ENCODE peak calls at places on chromosomes 1 and 21, in seven cellular contexts. T is thoracic aorta, Z is pancreas, U is left ventricle myocardium inferior, X is stomach, W is astrocyte, J is endodermal cell. N is an unnamed sample. For H3K4me1 and H3K9me3, the result is how much of the 10 kb centered on the place peaks cover.

GRCh38 chr1:217274416-217274815 is 356.5 kb downstream of the GPATCH2 start:
- DNase-seq in T (no peak), Z (no peak), U (no peak), X (no peak), W (no peak), J (no peak), N (no peak)

GRCh38 chr1:55153031-55153430 is 62.1 kb downstream of the USP24 start:
- DNase-seq in T (no peak), Z (no peak), U (no peak), X (no peak), W (no peak), J (no peak), N (no peak)

GRCh38 chr1:206606867-206607266 is 5.4 kb downstream of the EIF2D start:
- DNase-seq in T (no peak), Z (no peak), U (no peak), X (no peak), W (peak), J (peak), N (no peak)

GRCh38 chr21:37496972-37497371 is 130.4 kb downstream of the DYRK1A start:
- DNase-seq in T (no peak), Z (no peak), U (no peak), X (no peak), W (no peak), J (no peak), N (no peak)

GRCh38 chr21:25701529-25701928 is 33.2 kb downstream of the ATP5PF start:
- DNase-seq in T (no peak), Z (no peak), U (no peak), X (no peak), W (no peak), J (no peak), N (no peak)

GRCh38 chr1:111660204-111661150 is 40.9 kb downstream of the RAP1A start:
- DNase-seq in T (no peak), Z (no peak), U (no peak), X (no peak), W (no peak), J (no peak), N (no peak)

GRCh38 chr1:43340559-43340958 is 2.9 kb downstream of the MPL start:
- DNase-seq in T (no peak), Z (no peak), U (no peak), X (no peak), W (no peak), J (no peak), N (no peak)

GRCh38 chr1:227918736-227919135 is 29.0 kb downstream of the WNT9A start:
- DNase-seq in T (no peak), Z (no peak), U (no peak), X (no peak), W (no peak), J (no peak), N (peak)

GRCh38 chr1:209791920-209792319 is 7.6 kb upstream of the C1orf74 start:
- DNase-seq in T (no peak), Z (no peak), U (no peak), X (peak), W (no peak), J (no peak), N (no peak)

DNA sequence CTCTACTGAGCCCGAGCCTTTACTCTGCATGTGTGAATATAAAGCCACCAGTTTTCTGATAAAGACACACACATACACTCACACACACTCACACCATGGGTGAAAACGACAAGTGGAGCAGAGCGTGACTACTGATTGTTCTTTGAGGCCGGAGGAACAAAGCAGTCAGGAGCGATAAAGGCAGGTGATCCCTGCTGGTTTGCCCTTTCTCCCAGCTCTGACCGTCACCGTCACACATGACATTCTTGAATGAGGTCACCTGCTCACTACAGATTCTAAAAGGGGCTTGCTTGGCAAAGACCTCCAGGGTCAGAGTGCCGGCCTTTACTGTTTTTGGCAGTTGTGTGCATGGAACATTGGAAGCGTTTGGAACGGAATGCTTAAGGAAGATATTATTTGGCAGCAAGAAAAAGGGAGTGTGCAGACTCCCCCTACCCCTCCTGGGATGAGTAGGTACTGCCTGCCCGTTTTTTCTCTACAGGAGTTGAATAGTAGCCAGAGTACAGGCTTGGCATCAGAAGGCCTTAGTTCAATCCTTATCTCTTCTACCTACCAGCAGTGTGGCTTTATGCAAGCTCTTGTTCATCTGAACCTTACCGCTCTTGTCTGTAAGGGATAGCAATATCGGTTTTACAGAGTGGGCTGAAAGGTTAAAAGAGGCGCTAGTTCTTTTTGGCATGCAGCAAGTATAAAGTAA is 79.7 kb downstream of the PBX1 start:
- DNase-seq in T (no peak), Z (no peak), U (no peak), X (peak), W (no peak), J (peak), N (no peak)
- H3K4me1 ChIP-seq in T (under half), Z (half or more), U (half or more), X (half or more), W (under half), J (under half), N (under half)

DNA sequence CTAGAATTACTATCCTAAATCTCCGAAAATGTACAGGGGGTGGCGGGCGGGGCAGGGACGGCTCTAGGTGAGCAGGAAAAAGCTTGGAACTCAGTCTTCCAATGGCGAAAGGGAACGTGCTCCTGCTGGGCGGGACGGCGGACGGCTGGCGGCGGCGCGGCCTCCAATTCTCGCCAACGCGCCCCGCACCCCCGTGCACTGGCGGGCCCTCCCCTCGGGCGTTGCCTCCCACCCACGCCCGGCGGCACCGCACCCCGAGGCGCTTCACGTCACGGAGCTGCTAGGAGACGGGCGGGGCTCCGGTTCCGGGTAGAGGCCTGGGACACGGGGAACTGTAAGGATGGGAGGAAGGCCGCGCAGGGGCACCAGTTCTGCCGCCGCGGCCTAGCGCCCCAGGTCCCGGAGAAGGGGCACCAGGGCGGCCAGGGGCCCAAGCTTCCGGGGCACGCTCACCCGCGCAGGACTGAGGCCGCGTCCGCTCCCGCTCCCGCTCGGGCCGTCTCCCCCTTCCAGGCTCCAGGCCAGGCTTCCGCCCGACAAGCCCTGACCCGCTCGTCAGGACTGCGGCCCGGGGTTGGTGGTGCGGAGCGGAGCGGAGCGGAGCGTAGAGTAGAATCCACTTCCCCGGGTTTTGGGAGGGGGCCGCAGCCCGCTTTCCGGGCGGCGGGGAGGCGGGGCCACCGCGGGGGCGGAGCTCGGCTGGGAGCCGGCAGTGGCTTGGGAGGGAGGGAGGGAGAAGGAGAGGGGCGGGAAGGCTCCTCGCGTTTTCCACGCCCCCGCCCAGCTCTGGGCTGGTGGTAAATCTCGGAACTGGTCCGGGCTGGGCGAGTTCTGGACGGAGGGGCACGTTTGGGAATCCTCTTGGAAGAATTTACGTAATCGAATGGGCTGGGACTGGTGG is at the start of gene DDX59:
- DNase-seq in T (peak), Z (peak), U (peak), X (peak), W (peak), J (peak), N (peak)
- TF ChIP-seq CTCF in T (no peak), Z (no peak), U (no peak), X (no peak), W (no peak), J (no peak), N (no peak)

DNA sequence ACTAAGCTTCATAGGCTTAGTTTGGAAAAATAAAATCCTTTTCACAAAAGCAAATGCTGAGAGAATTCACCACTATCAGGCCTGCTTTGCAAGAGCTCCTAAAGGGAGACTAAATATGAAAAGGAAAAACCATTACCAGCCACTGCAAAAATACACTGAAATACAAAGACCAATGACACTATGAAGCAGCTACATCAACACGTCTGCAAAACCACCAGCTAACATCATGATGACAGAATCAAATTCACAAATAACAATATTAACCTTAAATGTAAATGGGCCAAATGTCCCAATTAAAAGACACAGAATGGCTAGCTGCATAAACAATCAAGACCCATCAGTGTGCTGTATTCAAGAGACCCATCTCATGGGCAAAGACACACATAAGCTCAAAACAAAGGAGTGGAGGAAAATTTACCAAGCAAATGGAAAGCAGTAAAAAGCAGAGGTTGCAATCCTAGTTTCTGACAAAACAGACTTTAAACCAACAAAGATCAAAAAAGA is 28.8 kb downstream of the AKT3 start:
- DNase-seq in T (no peak), Z (no peak), U (no peak), X (no peak), W (no peak), J (no peak), N (no peak)
- H3K9me3 ChIP-seq in T (under half), Z (under half), U (under half), X (under half), W (under half), J (under half), N (under half)

DNA sequence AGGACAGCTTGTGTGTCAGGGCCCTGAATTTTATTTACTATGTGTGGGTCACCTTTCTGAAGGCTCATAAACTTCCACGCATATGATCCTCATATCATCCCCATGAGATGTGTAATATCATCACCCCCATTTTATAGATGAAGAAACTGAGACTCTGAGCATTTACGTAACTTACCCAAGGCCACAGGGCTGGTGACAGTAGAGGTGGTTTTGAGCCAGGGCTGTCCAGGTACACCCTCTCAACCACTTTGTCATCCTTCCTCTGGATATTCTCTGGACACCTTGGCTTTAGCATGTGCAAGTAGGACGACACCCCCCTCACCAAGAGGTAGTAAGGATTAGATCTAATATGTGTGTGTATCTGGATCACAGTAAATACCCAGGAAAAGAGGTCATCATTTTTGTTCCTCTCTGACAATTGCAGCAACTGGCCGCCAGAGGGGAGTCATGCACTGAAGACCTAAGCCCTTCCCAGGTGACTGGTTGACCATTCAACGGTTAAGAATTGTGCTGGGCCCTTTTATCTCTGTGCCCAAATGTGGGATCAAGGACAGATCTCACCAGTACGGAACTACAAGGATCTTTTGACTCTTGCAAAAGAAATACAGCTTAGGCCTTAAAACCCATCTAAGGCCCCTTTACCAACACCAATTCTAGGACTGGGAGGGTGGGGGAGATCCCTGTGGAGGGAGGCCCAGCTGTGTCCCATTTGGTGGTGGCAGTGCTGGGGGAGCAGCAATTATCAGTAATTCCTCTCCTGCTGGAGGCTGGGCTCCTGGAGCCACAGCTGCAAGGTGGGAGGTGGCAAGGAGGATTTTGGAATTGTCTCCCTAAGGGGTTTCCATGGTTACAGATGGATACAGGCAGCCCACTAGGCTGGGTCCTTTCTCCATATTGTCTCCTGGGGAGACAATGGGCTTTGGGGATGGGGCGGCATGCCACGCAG is 13.7 kb upstream of the E2F2 start:
- DNase-seq in T (peak), Z (peak), U (peak), X (peak), W (peak), J (peak), N (peak)
- H3K4me1 ChIP-seq in T (under half), Z (under half), U (under half), X (under half), W (under half), J (under half), N (under half)

GRCh38 chr1:168321945-168322344 is 41.3 kb downstream of the TBX19 start:
- DNase-seq in T (no peak), Z (no peak), U (no peak), X (no peak), W (no peak), J (no peak), N (no peak)
- TF ChIP-seq CTCF in T (no peak), Z (no peak), U (peak), X (no peak), W (peak), J (peak), N (no peak)

DNA sequence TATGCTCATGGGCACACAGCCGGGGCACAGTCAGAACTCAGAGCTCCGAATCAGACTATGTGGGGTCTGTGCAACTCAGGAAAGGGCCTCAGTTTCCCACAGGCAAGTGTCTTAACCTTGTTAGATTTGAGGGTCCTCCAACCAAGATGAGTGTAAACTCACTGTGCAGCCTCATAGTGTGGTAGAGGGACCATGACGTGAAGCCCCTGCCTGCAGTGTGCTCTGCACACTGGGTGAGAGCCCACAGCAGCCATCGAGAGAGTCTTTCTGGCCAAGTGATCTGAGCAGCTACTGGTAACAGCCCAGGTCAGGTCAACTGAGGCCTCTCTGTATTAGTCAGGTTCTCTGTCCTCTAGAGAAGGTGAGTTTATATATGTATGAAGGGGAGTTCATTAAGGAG is 592 bp upstream of the LYPD8 start:
- DNase-seq in T (no peak), Z (no peak), U (no peak), X (no peak), W (no peak), J (no peak), N (no peak)
- H3K9me3 ChIP-seq in T (under half), Z (under half), U (under half), X (under half), W (under half), J (half or more), N (under half)

GRCh38 chr1:20724364-20725188 is 6.8 kb upstream of the KIF17 start:
- DNase-seq in T (no peak), Z (no peak), U (peak), X (no peak), W (no peak), J (peak), N (no peak)
- H3K4me1 ChIP-seq in T (under half), Z (under half), U (under half), X (under half), W (under half), J (under half), N (under half)

N was measured in left lung.